ENCODE peak calls at places on chromosomes 7 and 10, in eight cellular contexts. U, F, C, S, Y, R, Z and B are unnamed samples.

GRCh38 chr10:24680647-24681475 is 42.8 kb downstream of the ARHGAP21 start:
- DNase-seq in Z (no peak), U (no peak), S (no peak), R (no peak), C (no peak), F (no peak), Y (no peak), B (no peak)

GRCh38 chr7:55200441-55200840 is 164.7 kb upstream of the LANCL2 start:
- DNase-seq in R (no peak), C (no peak), S (no peak), Y (no peak), Z (no peak), U (no peak), F (no peak), B (no peak)

GRCh38 chr10:75743231-75743864 is 311.9 kb downstream of the LRMDA start:
- DNase-seq in U (peak; percentile 23), C (no peak), R (no peak), Z (no peak), S (no peak), Y (no peak), F (no peak), B (no peak)

GRCh38 chr10:87532696-87533095 is 28.0 kb downstream of the MINPP1 start:
- DNase-seq in Z (no peak), F (no peak), Y (no peak), S (no peak), U (no peak), R (no peak), C (no peak), B (no peak)

GRCh38 chr10:112650588-112651030 is 203.6 kb downstream of the VTI1A start:
- DNase-seq in Y (no peak), S (no peak), R (no peak), C (no peak), Z (no peak), U (no peak), F (no peak), B (peak; percentile 8)

GRCh38 chr7:6344278-6344677 is 71.9 kb upstream of the CYTH3 start:
- DNase-seq in F (no peak), R (no peak), S (no peak), Y (no peak), C (no peak), U (no peak), Z (no peak), B (no peak)

GRCh38 chr10:98029149-98030092 is 1.0 kb downstream of the CRTAC1 start:
- DNase-seq in Z (peak; percentile 60), R (no peak), U (no peak), C (no peak), Y (no peak), S (peak; percentile 13), F (no peak), B (no peak)

GRCh38 chr10:9188022-9188810 is 1133.7 kb downstream of the GATA3 start:
- DNase-seq in Y (no peak), U (no peak), C (no peak), S (no peak), Z (no peak), F (no peak), R (no peak), B (peak; percentile 6)

GRCh38 chr7:40077849-40078248 is 56.6 kb downstream of the MPLKIP start:
- DNase-seq in Z (no peak), R (no peak), F (no peak), Y (no peak), C (no peak), S (no peak), U (no peak), B (no peak)

GRCh38 chr10:5603848-5604170 is 62.6 kb downstream of the ASB13 start:
- DNase-seq in Y (no peak), F (peak; percentile 12), Z (no peak), U (no peak), C (no peak), R (no peak), S (no peak), B (no peak)

GRCh38 chr10:77240042-77240619 is 397.5 kb downstream of the KCNMA1 start:
- DNase-seq in C (no peak), R (no peak), U (peak; percentile 44), S (no peak), Z (no peak), F (no peak), Y (no peak), B (no peak)

GRCh38 chr7:28018446-28018845 is 162.1 kb downstream of the JAZF1 start:
- DNase-seq in U (no peak), F (no peak), Y (no peak), R (no peak), S (no peak), Z (no peak), C (no peak), B (no peak)

GRCh38 chr10:2137549-2138174 is 400.3 kb upstream of the ADARB2 start:
- DNase-seq in U (peak; percentile 49), Z (peak; percentile 49), F (no peak), S (no peak), R (no peak), C (no peak), Y (peak; percentile 30), B (peak; percentile 47)

GRCh38 chr10:98354491-98354890 is 60.5 kb downstream of the PYROXD2 start:
- DNase-seq in R (no peak), U (no peak), Y (no peak), Z (no peak), C (no peak), S (no peak), F (no peak), B (no peak)

GRCh38 chr7:47813614-47814260 is 134.5 kb downstream of the PKD1L1 start:
- DNase-seq in U (no peak), R (no peak), C (no peak), F (no peak), Z (no peak), Y (no peak), S (no peak), B (no peak)

GRCh38 chr7:47817922-47818321 is 130.3 kb downstream of the PKD1L1 start:
- DNase-seq in U (no peak), Y (no peak), R (no peak), S (no peak), C (peak; percentile 57), Z (no peak), F (no peak), B (no peak)

GRCh38 chr7:47816647-47817046 is 131.6 kb downstream of the PKD1L1 start:
- DNase-seq in Z (no peak), C (no peak), R (no peak), U (no peak), S (no peak), F (no peak), Y (no peak), B (no peak)

GRCh38 chr7:47814905-47815613 is 133.2 kb downstream of the PKD1L1 start:
- DNase-seq in F (no peak), U (no peak), C (no peak), Z (peak; percentile 30), S (no peak), R (no peak), Y (no peak), B (no peak)

GRCh38 chr7:47815867-47816266 is 132.4 kb downstream of the PKD1L1 start:
- DNase-seq in Z (no peak), U (no peak), F (no peak), R (no peak), C (no peak), Y (no peak), S (no peak), B (no peak)
- H3K27ac ChIP-seq in Z (no peak overlapping the region), U (no peak overlapping the region), F (no peak overlapping the region), R (no peak overlapping the region), C (no peak overlapping the region), Y (no peak overlapping the region), S (no peak overlapping the region), B (no peak overlapping the region)

DNA sequence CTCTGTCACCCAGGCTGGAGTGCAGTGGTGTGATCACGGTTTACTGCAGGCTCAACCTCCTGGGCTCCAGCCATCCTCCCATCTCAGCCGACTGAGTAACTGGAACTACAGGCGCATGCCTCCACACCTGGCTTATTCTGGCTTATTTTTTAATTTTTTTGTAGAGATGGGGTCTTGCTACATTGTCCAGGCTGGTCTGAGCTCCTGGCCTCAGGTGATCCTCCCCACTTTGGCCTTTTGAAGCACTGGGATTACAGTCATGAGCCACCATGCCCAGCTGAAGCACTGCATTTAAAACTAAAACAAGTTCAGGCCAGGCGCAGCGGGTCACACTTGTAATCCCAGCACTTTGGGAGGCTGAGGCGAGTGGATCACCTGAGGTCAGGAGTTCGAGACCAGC is 8.0 kb downstream of the SH3PXD2A start:
- DNase-seq in F (no peak), R (no peak), C (no peak), Y (no peak), U (no peak), Z (no peak), S (no peak), B (no peak)
- TF ChIP-seq CTCF in F (no peak), R (no peak), C (no peak), Y (no peak), U (no peak), Z (no peak), S (no peak), B (no peak)

DNA sequence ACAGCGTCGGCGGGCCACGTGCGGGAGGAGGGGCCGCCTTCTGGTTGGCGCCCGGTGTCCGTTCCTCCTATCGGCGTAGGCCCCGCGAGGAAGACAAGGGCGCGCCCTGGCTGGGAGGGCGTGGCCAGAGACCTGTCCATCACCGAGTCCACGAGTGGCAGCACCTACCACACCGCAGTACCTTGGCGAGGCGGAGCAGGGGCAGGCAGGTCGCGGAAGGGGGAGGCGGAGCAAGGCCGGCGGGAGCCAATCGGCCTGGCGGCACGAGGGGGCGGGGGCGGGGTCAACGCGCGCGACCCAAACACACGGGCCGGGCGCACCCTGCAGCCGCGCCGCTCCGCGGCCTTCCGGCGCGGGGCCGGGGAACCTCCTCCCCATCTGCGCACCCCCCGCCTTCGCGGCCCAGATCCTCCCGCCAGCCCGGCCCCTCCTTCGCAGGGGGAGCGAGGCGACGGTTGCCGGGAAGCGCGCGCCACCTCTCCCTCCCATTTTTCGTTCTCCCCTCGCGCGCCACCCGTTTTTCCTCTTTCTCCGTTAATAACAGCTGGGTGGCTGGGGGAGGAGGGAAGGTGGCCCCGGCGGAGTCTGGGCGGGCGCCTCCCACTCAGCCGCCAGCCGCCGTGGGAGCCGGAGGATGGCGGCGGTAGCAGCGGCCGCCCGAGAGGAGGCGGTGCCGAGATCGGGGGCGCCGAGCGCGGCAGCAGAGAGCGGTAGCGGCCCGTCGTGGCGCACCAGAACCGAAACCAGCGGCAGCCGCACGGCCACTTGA is at the start of gene ZNRF2:
- DNase-seq in U (peak; percentile 99), R (peak; percentile 98), F (peak; percentile 100), S (peak; percentile 100), Y (peak; percentile 99), Z (peak; percentile 99), C (peak; percentile 95), B (peak; percentile 99)
- H3K27ac ChIP-seq in U (peak within 1 kb of the TSS; percentile 98), R (peak within 1 kb of the TSS; percentile 98), F (peak within 1 kb of the TSS; percentile 95), S (peak within 1 kb of the TSS; percentile 99), Y (peak within 1 kb of the TSS; percentile 95), Z (peak within 1 kb of the TSS; percentile 91), C (peak within 1 kb of the TSS; percentile 98), B (peak within 1 kb of the TSS; percentile 100)

DNA sequence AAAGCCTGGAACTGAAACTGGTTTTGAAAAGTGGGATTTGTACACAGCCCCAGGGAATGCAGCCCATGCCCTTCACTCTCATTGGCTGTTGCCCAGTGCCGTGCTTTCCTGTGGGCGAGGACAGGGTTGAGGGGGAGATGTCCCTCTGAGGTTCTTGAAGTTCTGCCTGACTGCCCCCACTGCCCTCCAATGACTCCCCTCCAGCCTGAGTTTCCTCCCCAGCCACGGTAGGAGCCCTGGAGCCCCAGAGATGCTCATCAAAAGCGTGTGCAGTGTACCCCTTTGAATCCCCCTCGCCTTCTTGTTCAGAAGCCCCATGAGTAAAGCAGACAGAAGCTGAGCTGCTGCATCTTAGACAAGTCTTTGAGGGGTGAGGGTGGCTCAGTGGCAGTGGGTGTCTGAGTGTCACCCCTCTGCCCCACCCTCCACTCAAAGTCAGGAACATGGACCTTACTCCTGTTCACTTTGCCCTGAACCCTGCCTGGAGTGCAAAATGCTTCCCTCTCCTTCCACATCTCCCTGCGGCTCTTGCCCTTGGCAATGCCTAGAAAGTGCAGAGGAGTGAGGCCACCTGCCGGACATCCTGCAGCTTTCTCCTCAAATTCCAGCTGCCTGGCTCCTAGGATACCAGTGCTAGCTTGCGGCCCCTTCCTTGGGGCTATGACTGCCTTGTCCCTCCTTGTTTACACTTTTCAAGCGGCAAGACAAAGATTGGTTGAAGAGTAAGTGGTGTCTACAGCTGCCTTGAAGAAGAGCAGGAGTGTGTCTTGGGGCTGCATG is 19.9 kb downstream of the FAM241B start:
- DNase-seq in R (no peak), U (peak; percentile 27), S (no peak), F (no peak), C (no peak), Y (no peak), Z (no peak), B (no peak)
- TF ChIP-seq CTCF in R (no peak), U (peak; percentile 11), S (no peak), F (no peak), C (no peak), Y (no peak), Z (no peak), B (no peak)